ENCODE peak calls at places on chromosomes 6 and 20, in four cellular contexts. One of them, this sample, is unnamed.

GRCh38 chr20:55882922-55883321 is 122.4 kb downstream of the CBLN4 start:
- DNase-seq in mesothelial cell of epicardium: no peak
- DNase-seq in NCI-H2081: no peak
- DNase-seq in activated CD4-positive, CD25-positive, alpha-beta regulatory T cell treated with anti-CD3 and anti-CD28 coated beads, Interleukin-2, amount 50 U/mL, for 72 hours: no peak
- DNase-seq in this sample: no peak

GRCh38 chr20:43731469-43731868 is 4.7 kb upstream of the GTSF1L start:
- DNase-seq in NCI-H2081: no peak
- DNase-seq in activated CD4-positive, CD25-positive, alpha-beta regulatory T cell treated with anti-CD3 and anti-CD28 coated beads, Interleukin-2, amount 50 U/mL, for 72 hours: no peak
- DNase-seq in mesothelial cell of epicardium: no peak
- DNase-seq in this sample: no peak

GRCh38 chr6:5151295-5151954 is 66.3 kb downstream of the PPP1R3G start:
- DNase-seq in NCI-H2081: no peak
- DNase-seq in activated CD4-positive, CD25-positive, alpha-beta regulatory T cell treated with anti-CD3 and anti-CD28 coated beads, Interleukin-2, amount 50 U/mL, for 72 hours: no peak
- DNase-seq in mesothelial cell of epicardium: no peak
- DNase-seq in this sample: no peak

GRCh38 chr6:120198033-120198432 is 848.5 kb upstream of the MAN1A1 start:
- DNase-seq in NCI-H2081: no peak
- DNase-seq in mesothelial cell of epicardium: no peak
- DNase-seq in activated CD4-positive, CD25-positive, alpha-beta regulatory T cell treated with anti-CD3 and anti-CD28 coated beads, Interleukin-2, amount 50 U/mL, for 72 hours: no peak
- DNase-seq in this sample: no peak

GRCh38 chr20:58981564-58982364 is 708 bp downstream of the NELFCD start:
- DNase-seq in NCI-H2081: no peak
- DNase-seq in mesothelial cell of epicardium: no peak
- DNase-seq in activated CD4-positive, CD25-positive, alpha-beta regulatory T cell treated with anti-CD3 and anti-CD28 coated beads, Interleukin-2, amount 50 U/mL, for 72 hours: no peak
- DNase-seq in this sample: peak

GRCh38 chr6:109759098-109759855 is 68.2 kb downstream of the FIG4 start:
- DNase-seq in mesothelial cell of epicardium: no peak
- DNase-seq in NCI-H2081: no peak
- DNase-seq in activated CD4-positive, CD25-positive, alpha-beta regulatory T cell treated with anti-CD3 and anti-CD28 coated beads, Interleukin-2, amount 50 U/mL, for 72 hours: no peak
- DNase-seq in this sample: no peak

GRCh38 chr6:157921685-157922367 is 59.8 kb upstream of the SYNJ2 start:
- DNase-seq in mesothelial cell of epicardium: no peak
- DNase-seq in NCI-H2081: no peak
- DNase-seq in activated CD4-positive, CD25-positive, alpha-beta regulatory T cell treated with anti-CD3 and anti-CD28 coated beads, Interleukin-2, amount 50 U/mL, for 72 hours: no peak
- DNase-seq in this sample: no peak

GRCh38 chr6:125207956-125208355 is 54.4 kb downstream of the TPD52L1 start:
- DNase-seq in mesothelial cell of epicardium: no peak
- DNase-seq in activated CD4-positive, CD25-positive, alpha-beta regulatory T cell treated with anti-CD3 and anti-CD28 coated beads, Interleukin-2, amount 50 U/mL, for 72 hours: no peak
- DNase-seq in NCI-H2081: no peak
- DNase-seq in this sample: no peak

GRCh38 chr6:45650527-45651135 is 272.9 kb upstream of the SUPT3H start:
- DNase-seq in mesothelial cell of epicardium: no peak
- DNase-seq in activated CD4-positive, CD25-positive, alpha-beta regulatory T cell treated with anti-CD3 and anti-CD28 coated beads, Interleukin-2, amount 50 U/mL, for 72 hours: no peak
- DNase-seq in NCI-H2081: no peak
- DNase-seq in this sample: no peak

GRCh38 chr20:48015943-48016723 is 230.9 kb upstream of the SULF2 start:
- DNase-seq in activated CD4-positive, CD25-positive, alpha-beta regulatory T cell treated with anti-CD3 and anti-CD28 coated beads, Interleukin-2, amount 50 U/mL, for 72 hours: no peak
- DNase-seq in NCI-H2081: no peak
- DNase-seq in mesothelial cell of epicardium: no peak
- DNase-seq in this sample: no peak

GRCh38 chr20:33830371-33830770 is 19.2 kb downstream of the CHMP4B start:
- DNase-seq in activated CD4-positive, CD25-positive, alpha-beta regulatory T cell treated with anti-CD3 and anti-CD28 coated beads, Interleukin-2, amount 50 U/mL, for 72 hours: no peak
- DNase-seq in mesothelial cell of epicardium: no peak
- DNase-seq in NCI-H2081: no peak
- DNase-seq in this sample: no peak

GRCh38 chr20:37414133-37414532 is 68.2 kb downstream of the SRC start:
- DNase-seq in mesothelial cell of epicardium: no peak
- DNase-seq in activated CD4-positive, CD25-positive, alpha-beta regulatory T cell treated with anti-CD3 and anti-CD28 coated beads, Interleukin-2, amount 50 U/mL, for 72 hours: no peak
- DNase-seq in NCI-H2081: no peak
- DNase-seq in this sample: no peak

GRCh38 chr6:87029711-87030314 is 65.1 kb downstream of the CGA start:
- DNase-seq in NCI-H2081: peak
- DNase-seq in mesothelial cell of epicardium: no peak
- DNase-seq in activated CD4-positive, CD25-positive, alpha-beta regulatory T cell treated with anti-CD3 and anti-CD28 coated beads, Interleukin-2, amount 50 U/mL, for 72 hours: no peak
- DNase-seq in this sample: peak

GRCh38 chr6:138541793-138542481 is 42.6 kb upstream of the NHSL1 start:
- DNase-seq in NCI-H2081: no peak
- DNase-seq in activated CD4-positive, CD25-positive, alpha-beta regulatory T cell treated with anti-CD3 and anti-CD28 coated beads, Interleukin-2, amount 50 U/mL, for 72 hours: no peak
- DNase-seq in mesothelial cell of epicardium: no peak
- DNase-seq in this sample: peak

GRCh38 chr6:137852346-137852745 is 14.7 kb upstream of the TNFAIP3 start:
- DNase-seq in mesothelial cell of epicardium: no peak
- DNase-seq in activated CD4-positive, CD25-positive, alpha-beta regulatory T cell treated with anti-CD3 and anti-CD28 coated beads, Interleukin-2, amount 50 U/mL, for 72 hours: no peak
- DNase-seq in NCI-H2081: no peak
- DNase-seq in this sample: no peak

GRCh38 chr6:151512481-151512880 is 18.7 kb downstream of the CCDC170 start:
- DNase-seq in NCI-H2081: no peak
- DNase-seq in mesothelial cell of epicardium: no peak
- DNase-seq in activated CD4-positive, CD25-positive, alpha-beta regulatory T cell treated with anti-CD3 and anti-CD28 coated beads, Interleukin-2, amount 50 U/mL, for 72 hours: no peak
- DNase-seq in this sample: no peak

GRCh38 chr6:111715321-111715720 is 109.6 kb upstream of the TRAF3IP2 start:
- DNase-seq in mesothelial cell of epicardium: no peak
- DNase-seq in NCI-H2081: no peak
- DNase-seq in activated CD4-positive, CD25-positive, alpha-beta regulatory T cell treated with anti-CD3 and anti-CD28 coated beads, Interleukin-2, amount 50 U/mL, for 72 hours: peak
- DNase-seq in this sample: no peak

GRCh38 chr6:129105035-129105434 is 222.1 kb downstream of the LAMA2 start:
- DNase-seq in activated CD4-positive, CD25-positive, alpha-beta regulatory T cell treated with anti-CD3 and anti-CD28 coated beads, Interleukin-2, amount 50 U/mL, for 72 hours: no peak
- DNase-seq in mesothelial cell of epicardium: no peak
- DNase-seq in NCI-H2081: peak
- DNase-seq in this sample: peak

GRCh38 chr6:133242761-133243590 is 1.8 kb downstream of the EYA4 start:
- DNase-seq in activated CD4-positive, CD25-positive, alpha-beta regulatory T cell treated with anti-CD3 and anti-CD28 coated beads, Interleukin-2, amount 50 U/mL, for 72 hours: no peak
- DNase-seq in NCI-H2081: no peak
- DNase-seq in mesothelial cell of epicardium: no peak
- DNase-seq in this sample: peak

GRCh38 chr6:37698264-37699137 is 818 bp upstream of the MDGA1 start:
- DNase-seq in activated CD4-positive, CD25-positive, alpha-beta regulatory T cell treated with anti-CD3 and anti-CD28 coated beads, Interleukin-2, amount 50 U/mL, for 72 hours: peak
- DNase-seq in mesothelial cell of epicardium: no peak
- DNase-seq in NCI-H2081: peak
- DNase-seq in this sample: peak

GRCh38 chr6:88661136-88661535 is 302.3 kb downstream of the RNGTT start:
- DNase-seq in mesothelial cell of epicardium: no peak
- DNase-seq in activated CD4-positive, CD25-positive, alpha-beta regulatory T cell treated with anti-CD3 and anti-CD28 coated beads, Interleukin-2, amount 50 U/mL, for 72 hours: no peak
- DNase-seq in NCI-H2081: no peak
- DNase-seq in this sample: no peak

GRCh38 chr6:138795809-138796469 is at the start of gene ECT2L:
- DNase-seq in NCI-H2081: peak
- DNase-seq in mesothelial cell of epicardium: peak
- DNase-seq in activated CD4-positive, CD25-positive, alpha-beta regulatory T cell treated with anti-CD3 and anti-CD28 coated beads, Interleukin-2, amount 50 U/mL, for 72 hours: no peak
- DNase-seq in this sample: peak

GRCh38 chr20:48722737-48723191 is 105.0 kb downstream of the PREX1 start:
- DNase-seq in NCI-H2081: no peak
- DNase-seq in mesothelial cell of epicardium: no peak
- DNase-seq in activated CD4-positive, CD25-positive, alpha-beta regulatory T cell treated with anti-CD3 and anti-CD28 coated beads, Interleukin-2, amount 50 U/mL, for 72 hours: no peak
- DNase-seq in this sample: peak

GRCh38 chr20:49891486-49891885 is 23.8 kb downstream of the SPATA2 start:
- DNase-seq in mesothelial cell of epicardium: no peak
- DNase-seq in NCI-H2081: no peak
- DNase-seq in activated CD4-positive, CD25-positive, alpha-beta regulatory T cell treated with anti-CD3 and anti-CD28 coated beads, Interleukin-2, amount 50 U/mL, for 72 hours: no peak
- DNase-seq in this sample: no peak

GRCh38 chr20:61932711-61933480 is 132.8 kb downstream of the TAF4 start:
- DNase-seq in mesothelial cell of epicardium: peak
- DNase-seq in activated CD4-positive, CD25-positive, alpha-beta regulatory T cell treated with anti-CD3 and anti-CD28 coated beads, Interleukin-2, amount 50 U/mL, for 72 hours: peak
- DNase-seq in NCI-H2081: no peak
- DNase-seq in this sample: no peak

GRCh38 chr6:3061501-3061941 is 6.8 kb upstream of the RIPK1 start:
- DNase-seq in NCI-H2081: no peak
- DNase-seq in mesothelial cell of epicardium: no peak
- DNase-seq in activated CD4-positive, CD25-positive, alpha-beta regulatory T cell treated with anti-CD3 and anti-CD28 coated beads, Interleukin-2, amount 50 U/mL, for 72 hours: no peak
- DNase-seq in this sample: no peak

GRCh38 chr20:49419785-49420184 is 62.7 kb downstream of the KCNB1 start:
- DNase-seq in NCI-H2081: no peak
- DNase-seq in activated CD4-positive, CD25-positive, alpha-beta regulatory T cell treated with anti-CD3 and anti-CD28 coated beads, Interleukin-2, amount 50 U/mL, for 72 hours: no peak
- DNase-seq in mesothelial cell of epicardium: no peak
- DNase-seq in this sample: no peak

GRCh38 chr20:51680067-51680749 is 88.0 kb downstream of the ATP9A start:
- DNase-seq in mesothelial cell of epicardium: no peak
- DNase-seq in NCI-H2081: no peak
- DNase-seq in activated CD4-positive, CD25-positive, alpha-beta regulatory T cell treated with anti-CD3 and anti-CD28 coated beads, Interleukin-2, amount 50 U/mL, for 72 hours: no peak
- DNase-seq in this sample: no peak

GRCh38 chr6:116059713-116060571 is 749 bp downstream of the FRK start:
- DNase-seq in activated CD4-positive, CD25-positive, alpha-beta regulatory T cell treated with anti-CD3 and anti-CD28 coated beads, Interleukin-2, amount 50 U/mL, for 72 hours: no peak
- DNase-seq in mesothelial cell of epicardium: no peak
- DNase-seq in NCI-H2081: no peak
- DNase-seq in this sample: peak

GRCh38 chr20:5688431-5688972 is 61.7 kb upstream of the SHLD1 start:
- DNase-seq in activated CD4-positive, CD25-positive, alpha-beta regulatory T cell treated with anti-CD3 and anti-CD28 coated beads, Interleukin-2, amount 50 U/mL, for 72 hours: no peak
- DNase-seq in mesothelial cell of epicardium: no peak
- DNase-seq in NCI-H2081: no peak
- DNase-seq in this sample: peak